ENCODE peak calls at places on chromosomes 4 and X, in six cellular contexts. One of them, this sample, is unnamed.

GRCh38 chr4:95867919-95868318 is 28.0 kb downstream of the PDHA2 start:
- DNase-seq in nephron progenitor cell: no peak
- DNase-seq in cardiac fibroblast: peak
- DNase-seq in fibroblast of lung: peak
- DNase-seq in NCI-H69: peak
- DNase-seq in pons: no peak
- DNase-seq in this sample: no peak

GRCh38 chrX:28177202-28177601 is 196.0 kb upstream of the DCAF8L1 start:
- DNase-seq in nephron progenitor cell: no peak
- DNase-seq in cardiac fibroblast: peak
- DNase-seq in fibroblast of lung: no peak
- DNase-seq in NCI-H69: peak
- DNase-seq in pons: no peak
- DNase-seq in this sample: no peak

GRCh38 chr4:128775916-128776315 is 33.6 kb upstream of the JADE1 start:
- DNase-seq in nephron progenitor cell: no peak
- DNase-seq in cardiac fibroblast: no peak
- DNase-seq in fibroblast of lung: no peak
- DNase-seq in NCI-H69: no peak
- DNase-seq in pons: no peak
- DNase-seq in this sample: no peak

GRCh38 chr4:84915396-84915780 is 51.1 kb downstream of the WDFY3 start:
- DNase-seq in nephron progenitor cell: no peak
- DNase-seq in cardiac fibroblast: peak
- DNase-seq in fibroblast of lung: no peak
- DNase-seq in NCI-H69: no peak
- DNase-seq in pons: peak
- DNase-seq in this sample: no peak

GRCh38 chr4:189940178-189941004 is at the start of gene FRG1:
- DNase-seq in nephron progenitor cell: peak
- DNase-seq in cardiac fibroblast: peak
- DNase-seq in fibroblast of lung: peak
- DNase-seq in NCI-H69: no peak
- DNase-seq in pons: peak
- DNase-seq in this sample: peak

GRCh38 chr4:13540446-13541175 is 3.7 kb downstream of the NKX3-2 start:
- DNase-seq in nephron progenitor cell: no peak
- DNase-seq in cardiac fibroblast: no peak
- DNase-seq in fibroblast of lung: no peak
- DNase-seq in NCI-H69: no peak
- DNase-seq in pons: no peak
- DNase-seq in this sample: no peak

GRCh38 chrX:64642482-64642881 is 247.2 kb upstream of the MTMR8 start:
- DNase-seq in nephron progenitor cell: no peak
- DNase-seq in cardiac fibroblast: peak
- DNase-seq in fibroblast of lung: no peak
- DNase-seq in NCI-H69: no peak
- DNase-seq in pons: no peak
- DNase-seq in this sample: no peak

GRCh38 chr4:39825741-39826231 is 127.8 kb downstream of the UBE2K start:
- DNase-seq in nephron progenitor cell: no peak
- DNase-seq in cardiac fibroblast: peak
- DNase-seq in fibroblast of lung: peak
- DNase-seq in NCI-H69: no peak
- DNase-seq in pons: no peak
- DNase-seq in this sample: no peak

GRCh38 chrX:130086414-130087207 is 23.7 kb downstream of the ELF4 start:
- DNase-seq in nephron progenitor cell: no peak
- DNase-seq in cardiac fibroblast: no peak
- DNase-seq in fibroblast of lung: no peak
- DNase-seq in NCI-H69: no peak
- DNase-seq in pons: no peak
- DNase-seq in this sample: no peak

GRCh38 chr4:35836591-35836990 is 407.7 kb downstream of the ARAP2 start:
- DNase-seq in nephron progenitor cell: no peak
- DNase-seq in cardiac fibroblast: no peak
- DNase-seq in fibroblast of lung: no peak
- DNase-seq in NCI-H69: no peak
- DNase-seq in pons: no peak
- DNase-seq in this sample: no peak

GRCh38 chrX:142977128-142977914 is 48.4 kb upstream of the SPANXN4 start:
- DNase-seq in nephron progenitor cell: no peak
- DNase-seq in cardiac fibroblast: no peak
- DNase-seq in fibroblast of lung: no peak
- DNase-seq in NCI-H69: no peak
- DNase-seq in pons: peak
- DNase-seq in this sample: no peak

GRCh38 chrX:11619426-11619825 is 46.3 kb downstream of the ARHGAP6 start:
- DNase-seq in nephron progenitor cell: no peak
- DNase-seq in cardiac fibroblast: peak
- DNase-seq in fibroblast of lung: peak
- DNase-seq in NCI-H69: no peak
- DNase-seq in pons: no peak
- DNase-seq in this sample: no peak

GRCh38 chrX:110045421-110045820 is 42.5 kb downstream of the TMEM164 start:
- DNase-seq in nephron progenitor cell: no peak
- DNase-seq in cardiac fibroblast: no peak
- DNase-seq in fibroblast of lung: no peak
- DNase-seq in NCI-H69: peak
- DNase-seq in pons: no peak
- DNase-seq in this sample: no peak